ENCODE peak calls at places on chromosome 17, in six cellular contexts. Q, T, E, H, D and K are unnamed samples.

GRCh38 chr17:70621593-70621992 is 452.3 kb downstream of the KCNJ2 start:
- DNase-seq in T (peak; percentile 70), Q (no peak), H (no peak), E (no peak), D (no peak), K (no peak)

GRCh38 chr17:47830991-47831933 is at the start of the genes LRRC46 and MRPL10:
- DNase-seq in E (peak; percentile 87), Q (peak; percentile 96), H (peak; percentile 93), T (peak; percentile 92), D (peak; percentile 97), K (peak; percentile 74)

GRCh38 chr17:55420776-55421178 is 858 bp downstream of the MMD start:
- DNase-seq in E (peak; percentile 26), D (peak; percentile 62), H (peak; percentile 40), T (no peak), Q (peak; percentile 66), K (peak; percentile 35)

GRCh38 chr17:13597723-13598347 is 3.9 kb downstream of the HS3ST3A1 start:
- DNase-seq in D (peak; percentile 67), E (peak; percentile 40), T (peak; percentile 78), H (peak; percentile 19), Q (no peak), K (no peak)

GRCh38 chr17:12990041-12990808 is 27.6 kb downstream of the ELAC2 start:
- DNase-seq in E (no peak), T (no peak), H (no peak), D (no peak), Q (no peak), K (no peak)

GRCh38 chr17:77189148-77189547 is 48.4 kb downstream of the SEC14L1 start:
- DNase-seq in E (no peak), T (no peak), Q (no peak), H (no peak), D (no peak), K (no peak)

GRCh38 chr17:81837641-81838040 is 2.8 kb upstream of the PPP1R27 start:
- DNase-seq in Q (peak; percentile 86), E (no peak), D (no peak), H (no peak), T (no peak), K (no peak)

GRCh38 chr17:65888649-65889048 is 303.3 kb downstream of the CEP112 start:
- DNase-seq in Q (no peak), T (peak; percentile 22), H (no peak), E (no peak), D (no peak), K (no peak)

GRCh38 chr17:9768381-9768934 is 22.9 kb downstream of the DHRS7C start:
- DNase-seq in T (peak; percentile 33), Q (no peak), H (no peak), D (peak; percentile 46), E (no peak), K (no peak)

GRCh38 chr17:36749493-36749892 is 148.1 kb downstream of the MRM1 start:
- DNase-seq in T (no peak), E (no peak), H (no peak), Q (no peak), D (no peak), K (no peak)

GRCh38 chr17:37642706-37643105 is 540 bp downstream of the DDX52 start:
- DNase-seq in D (peak; percentile 11), E (no peak), Q (no peak), H (no peak), T (peak; percentile 50), K (no peak)

GRCh38 chr17:61570118-61570517 is 20.9 kb downstream of the NACA2 start:
- DNase-seq in H (no peak), E (no peak), T (peak; percentile 27), Q (no peak), D (no peak), K (no peak)

GRCh38 chr17:55005520-55005919 is 37.0 kb downstream of the STXBP4 start:
- DNase-seq in E (no peak), Q (no peak), H (peak; percentile 30), D (peak; percentile 6), T (peak; percentile 20), K (no peak)

GRCh38 chr17:43900858-43901754 is 6.2 kb downstream of the MPP2 start:
- DNase-seq in D (no peak), E (no peak), H (no peak), T (no peak), Q (no peak), K (no peak)

GRCh38 chr17:45261577-45262515 is at the start of gene SPATA32:
- DNase-seq in D (peak; percentile 63), T (no peak), H (peak; percentile 73), E (peak; percentile 66), Q (peak; percentile 76), K (no peak)

GRCh38 chr17:43984521-43984920 is 19.9 kb upstream of the NAGS start:
- DNase-seq in E (no peak), D (no peak), T (no peak), H (peak; percentile 27), Q (no peak), K (no peak)

GRCh38 chr17:60422162-60422665 is at the start of gene CHCT1:
- DNase-seq in Q (no peak), H (peak; percentile 21), D (no peak), T (no peak), E (no peak), K (no peak)

GRCh38 chr17:69523252-69523861 is 108.9 kb downstream of the MAP2K6 start:
- DNase-seq in Q (no peak), E (no peak), T (peak; percentile 64), D (peak; percentile 52), H (no peak), K (no peak)

DNA sequence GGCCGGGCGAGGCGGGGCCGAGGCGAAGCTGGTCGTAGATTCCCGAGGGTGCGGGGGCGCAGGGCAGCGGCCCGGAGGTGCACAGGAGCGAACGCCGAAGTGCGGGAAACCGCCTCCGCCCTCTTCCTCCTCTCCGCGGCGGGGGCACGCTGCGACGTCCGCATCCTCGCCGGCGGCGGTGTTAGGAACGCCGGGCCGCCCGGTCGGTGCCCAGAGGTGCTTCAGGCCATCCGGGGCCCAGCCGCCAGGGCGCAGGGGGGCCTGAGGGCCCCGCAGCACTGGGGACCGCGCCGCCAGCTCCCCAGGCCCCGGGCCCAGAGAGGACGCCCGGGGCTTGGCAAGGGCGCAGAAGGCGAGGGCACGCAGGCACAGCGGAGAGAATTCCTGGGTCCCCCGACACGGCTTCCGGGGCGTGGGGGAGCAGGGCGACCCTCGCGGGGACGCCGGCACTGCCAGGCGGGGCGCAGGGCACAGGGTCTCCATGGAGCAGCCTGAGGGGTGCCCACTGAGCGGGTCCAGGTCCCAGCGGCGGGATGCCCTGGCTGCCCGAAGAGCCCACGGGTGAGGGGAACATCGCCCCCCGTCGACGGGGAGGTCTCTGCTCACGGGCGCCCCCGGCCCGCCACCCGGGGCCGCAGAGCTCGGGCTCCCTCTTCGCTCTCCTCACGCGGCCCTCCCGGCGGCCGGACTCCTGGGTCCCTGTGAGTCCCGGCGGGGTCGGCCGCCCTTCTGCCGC is 576 bp downstream of the EPOP start:
- DNase-seq in Q (peak; percentile 60), E (peak; percentile 7), H (peak; percentile 41), T (no peak), D (peak; percentile 55), K (no peak)
- TF ChIP-seq CTCF in Q (no peak), E (no peak), H (no peak), T (no peak), D (no peak), K (no peak)

GRCh38 chr17:29143894-29144293 is 36.3 kb downstream of the MYO18A start:
- DNase-seq in Q (peak; percentile 69), E (no peak), T (no peak), D (peak; percentile 42), H (no peak), K (no peak)
- TF ChIP-seq CTCF in Q (peak; percentile 47), E (no peak), T (peak; percentile 61), D (peak; percentile 40), H (no peak), K (no peak)

DNA sequence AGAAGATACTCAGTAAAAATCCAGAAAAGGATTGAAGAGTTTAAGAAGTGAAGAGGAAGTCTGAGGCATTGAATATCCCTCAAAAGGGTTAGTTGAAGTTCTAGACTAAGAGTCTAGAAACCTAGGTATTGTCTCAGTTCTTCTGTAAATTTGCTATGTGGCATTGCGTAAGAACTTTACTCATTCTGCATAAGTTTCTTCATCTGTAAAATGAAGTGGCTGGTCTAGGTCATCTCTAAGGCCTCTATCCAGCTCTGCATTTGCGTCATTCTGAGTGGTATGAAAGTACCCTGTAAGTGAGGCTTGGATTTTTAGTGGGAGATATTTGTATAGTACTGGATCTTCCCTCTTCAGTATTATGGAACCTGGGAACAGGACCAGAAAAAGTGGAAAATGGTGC is 130.2 kb downstream of the MYO1D start:
- DNase-seq in H (no peak), E (no peak), Q (no peak), D (no peak), T (no peak), K (no peak)
- TF ChIP-seq CTCF in H (no peak), E (no peak), Q (no peak), D (no peak), T (no peak), K (no peak)

DNA sequence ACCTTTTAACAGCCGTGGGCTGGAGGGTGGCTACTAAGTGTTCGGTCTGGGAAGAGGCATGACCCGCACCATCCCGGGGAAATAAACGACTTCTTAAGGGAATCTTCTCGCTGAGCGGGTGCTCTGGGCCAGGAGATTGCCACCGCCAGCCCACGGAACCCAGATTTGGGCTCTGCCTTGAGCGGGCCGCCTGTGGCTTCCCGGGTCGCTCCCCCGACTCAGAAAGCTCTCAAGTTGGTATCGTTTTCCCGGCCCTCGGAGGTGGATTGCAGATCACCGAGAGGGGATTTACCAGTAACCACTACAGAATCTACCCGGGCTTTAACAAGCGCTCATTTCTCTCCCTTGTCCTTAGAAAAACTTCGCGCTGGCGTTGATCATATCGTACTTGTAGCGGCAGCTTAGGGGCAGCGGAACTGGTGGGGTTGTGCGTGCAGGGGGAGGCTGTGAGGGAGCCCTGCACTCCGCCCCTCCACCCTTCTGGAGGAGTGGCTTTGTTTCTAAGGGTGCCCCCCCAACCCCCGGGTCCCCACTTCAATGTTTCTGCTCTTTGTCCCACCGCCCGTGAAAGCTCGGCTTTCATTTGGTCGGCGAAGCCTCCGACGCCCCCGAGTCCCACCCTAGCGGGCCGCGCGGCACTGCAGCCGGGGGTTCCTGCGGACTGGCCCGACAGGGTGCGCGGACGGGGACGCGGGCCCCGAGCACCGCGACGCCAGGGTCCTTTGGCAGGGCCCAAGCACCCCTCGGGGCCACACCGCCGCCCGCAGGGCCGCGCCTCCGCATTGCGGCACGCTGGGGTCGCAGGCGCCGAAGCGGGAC is 3.6 kb upstream of the CBX4 start:
- DNase-seq in E (no peak), H (peak; percentile 22), D (no peak), T (no peak), Q (no peak), K (no peak)
- TF ChIP-seq CTCF in E (no peak), H (no peak), D (no peak), T (no peak), Q (no peak), K (no peak)

DNA sequence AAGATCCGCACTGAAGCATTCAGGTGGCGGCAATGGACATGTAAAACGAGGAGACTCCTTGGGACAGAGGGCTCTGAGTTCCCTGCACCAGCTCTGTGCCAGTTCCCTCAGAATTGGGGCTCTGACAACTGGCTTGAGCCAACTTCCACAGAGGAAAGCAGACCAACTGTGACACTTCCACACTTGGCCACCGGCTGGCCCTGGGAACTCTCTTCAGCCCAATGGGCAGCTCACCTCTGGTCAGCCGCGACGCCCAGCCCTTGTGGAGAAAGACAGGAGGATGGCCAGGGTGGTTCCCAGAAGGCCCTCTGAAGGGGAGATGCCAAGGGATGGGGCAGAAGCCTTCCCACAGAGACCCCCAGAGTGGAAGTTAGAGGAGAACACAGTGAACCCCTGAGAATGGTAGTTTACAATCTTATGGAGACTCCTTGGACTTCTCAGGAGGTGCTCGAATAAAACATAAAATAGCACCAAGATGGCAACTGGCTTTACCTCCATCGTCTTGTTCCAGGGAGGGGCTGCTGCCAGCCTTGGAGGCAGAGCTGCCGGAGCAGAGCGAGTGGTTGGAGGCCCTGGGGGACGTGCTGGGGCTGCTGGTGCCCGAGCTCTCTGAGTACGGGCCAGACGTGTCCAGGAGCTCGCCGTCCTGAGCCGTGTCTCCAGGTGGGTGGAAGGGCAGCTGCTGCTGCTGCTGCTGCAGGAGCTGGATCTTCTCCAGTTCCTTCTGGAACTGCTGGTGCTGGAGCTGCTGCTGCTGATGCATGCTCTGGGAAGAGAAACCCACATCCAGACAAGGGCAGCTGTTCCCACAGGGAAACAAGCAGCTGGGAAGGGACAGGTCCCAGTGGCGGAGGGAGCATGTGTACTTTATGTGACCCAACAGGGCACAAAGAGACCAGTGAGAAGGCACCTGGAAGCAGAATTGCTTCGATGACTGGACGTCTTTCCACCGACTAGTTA is 35.0 kb upstream of the ICAM2 start:
- DNase-seq in E (no peak), T (no peak), Q (no peak), D (no peak), H (no peak), K (no peak)
- TF ChIP-seq CTCF in E (no peak), T (no peak), Q (no peak), D (no peak), H (no peak), K (no peak)